ENCODE peak calls at places on chromosomes 4 and X, in ten cellular contexts. U is hepatocyte; X is substantia nigra; P is adrenal gland; Z is CD4-positive, alpha-beta T cell; K is right lobe of liver; F is tibial artery; I is lower lobe of right lung; T is RWPE1; V is breast epithelium. N is an unnamed sample.

GRCh38 chrX:19860571-19860970 is 26.8 kb downstream of the SH3KBP1 start:
- DNase-seq in X (no peak), P (no peak), K (no peak), V (no peak), T (no peak), Z (no peak), U (no peak), I (no peak), F (no peak), N (no peak)

GRCh38 chr4:107931775-107932321 is 499 bp downstream of the CYP2U1 start:
- DNase-seq in P (no peak), V (no peak), U (peak), K (peak), T (no peak), Z (peak), X (peak), I (peak), F (peak), N (peak)

GRCh38 chr4:48300004-48300403 is 30.4 kb upstream of the TEC start:
- DNase-seq in T (no peak), V (no peak), U (no peak), I (no peak), K (no peak), P (no peak), X (no peak), F (no peak), Z (no peak), N (no peak)

GRCh38 chrX:132001127-132001526 is 22.0 kb upstream of the STK26 start:
- DNase-seq in Z (no peak), K (no peak), I (no peak), X (no peak), P (no peak), U (no peak), F (no peak), T (peak), V (no peak), N (no peak)

GRCh38 chrX:11478971-11479370 is 185.8 kb downstream of the AMELX start:
- DNase-seq in X (no peak), P (no peak), U (no peak), I (no peak), F (no peak), V (no peak), K (no peak), Z (no peak), T (no peak), N (no peak)

GRCh38 chrX:118524344-118524743 is 28.7 kb downstream of the DOCK11 start:
- DNase-seq in U (no peak), V (no peak), K (no peak), X (no peak), Z (no peak), T (no peak), I (no peak), F (no peak), P (no peak), N (no peak)

GRCh38 chrX:154025230-154025629 is 5.5 kb upstream of the IRAK1 start:
- DNase-seq in X (no peak), U (no peak), Z (no peak), F (no peak), I (no peak), T (no peak), V (no peak), K (no peak), P (no peak), N (no peak)

GRCh38 chrX:134419784-134420183 is 40.2 kb upstream of the HPRT1 start:
- DNase-seq in F (no peak), I (no peak), V (no peak), X (no peak), K (no peak), Z (no peak), U (no peak), P (no peak), T (no peak), N (no peak)

GRCh38 chrX:4708970-4709760 is 995.7 kb upstream of the PRKX start:
- DNase-seq in K (no peak), T (no peak), F (no peak), U (peak), X (no peak), P (no peak), Z (no peak), V (no peak), I (no peak), N (no peak)

GRCh38 chrX:3345281-3346081 is 971 bp downstream of the MXRA5 start:
- DNase-seq in K (peak), I (peak), P (peak), T (peak), Z (no peak), X (no peak), U (peak), V (peak), F (peak), N (no peak)

GRCh38 chr4:109359040-109359646 is 56.7 kb upstream of the COL25A1 start:
- DNase-seq in F (no peak), Z (no peak), P (no peak), U (no peak), I (no peak), T (no peak), V (no peak), K (no peak), X (no peak), N (no peak)

GRCh38 chr4:155478336-155478825 is 101.6 kb upstream of the MAP9 start:
- DNase-seq in P (no peak), K (no peak), F (no peak), Z (no peak), V (no peak), X (no peak), T (no peak), I (no peak), U (no peak), N (no peak)

GRCh38 chr4:78645853-78646757 is 94.5 kb downstream of the ANXA3 start:
- DNase-seq in X (peak), K (peak), F (peak), U (peak), P (peak), T (peak), I (peak), V (peak), Z (no peak), N (peak)

GRCh38 chrX:13764765-13765164 is 30.2 kb downstream of the OFD1 start:
- DNase-seq in T (no peak), X (peak), V (no peak), I (no peak), F (no peak), U (peak), P (no peak), K (no peak), Z (no peak), N (no peak)

GRCh38 chrX:151985955-151986354 is 11.5 kb upstream of the GABRE start:
- DNase-seq in V (no peak), X (no peak), P (peak), F (peak), T (no peak), U (peak), I (no peak), K (no peak), Z (no peak), N (no peak)

GRCh38 chrX:47849776-47850175 is 13.1 kb downstream of the ZNF81 start:
- DNase-seq in X (no peak), F (no peak), U (no peak), Z (no peak), V (no peak), I (no peak), T (no peak), P (no peak), K (no peak), N (no peak)

GRCh38 chr4:45147866-45148265 is 421.5 kb upstream of the GNPDA2 start:
- DNase-seq in P (no peak), K (no peak), Z (no peak), V (no peak), I (no peak), X (no peak), U (no peak), T (no peak), F (no peak), N (no peak)

GRCh38 chr4:110483516-110483915 is 7.6 kb downstream of the ENPEP start:
- DNase-seq in X (no peak), V (no peak), F (no peak), P (no peak), T (no peak), Z (no peak), I (no peak), U (no peak), K (no peak), N (no peak)

GRCh38 chr4:184383497-184384055 is 90.8 kb downstream of the IRF2 start:
- DNase-seq in F (peak), Z (no peak), K (peak), U (peak), X (no peak), T (peak), V (no peak), I (no peak), P (peak), N (peak)

GRCh38 chrX:21926527-21927278 is 13.8 kb upstream of the SMS start:
- DNase-seq in V (no peak), Z (no peak), X (no peak), I (no peak), K (no peak), F (no peak), P (no peak), U (peak), T (peak), N (no peak)

GRCh38 chrX:39654183-39654925 is 443.4 kb downstream of the BCOR start:
- DNase-seq in I (no peak), V (no peak), U (no peak), F (no peak), T (no peak), X (peak), K (no peak), Z (no peak), P (no peak), N (no peak)

GRCh38 chr4:74659576-74660411 is 134.5 kb downstream of the BTC start:
- DNase-seq in U (peak), Z (no peak), X (no peak), V (peak), I (no peak), P (peak), F (no peak), T (peak), K (no peak), N (no peak)

GRCh38 chr4:41657561-41657960 is 91.0 kb downstream of the PHOX2B start:
- DNase-seq in T (no peak), P (no peak), U (no peak), F (no peak), I (no peak), K (no peak), V (no peak), Z (no peak), X (no peak), N (no peak)

GRCh38 chr4:2007804-2008670 is 737 bp downstream of the NELFA start:
- DNase-seq in Z (no peak), T (peak), K (no peak), V (no peak), I (peak), U (peak), P (no peak), F (no peak), X (no peak), N (no peak)

GRCh38 chr4:101156619-101157310 is 190.6 kb downstream of the PPP3CA start:
- DNase-seq in V (no peak), I (no peak), U (no peak), T (no peak), F (no peak), P (no peak), K (no peak), X (no peak), Z (no peak), N (no peak)

DNA sequence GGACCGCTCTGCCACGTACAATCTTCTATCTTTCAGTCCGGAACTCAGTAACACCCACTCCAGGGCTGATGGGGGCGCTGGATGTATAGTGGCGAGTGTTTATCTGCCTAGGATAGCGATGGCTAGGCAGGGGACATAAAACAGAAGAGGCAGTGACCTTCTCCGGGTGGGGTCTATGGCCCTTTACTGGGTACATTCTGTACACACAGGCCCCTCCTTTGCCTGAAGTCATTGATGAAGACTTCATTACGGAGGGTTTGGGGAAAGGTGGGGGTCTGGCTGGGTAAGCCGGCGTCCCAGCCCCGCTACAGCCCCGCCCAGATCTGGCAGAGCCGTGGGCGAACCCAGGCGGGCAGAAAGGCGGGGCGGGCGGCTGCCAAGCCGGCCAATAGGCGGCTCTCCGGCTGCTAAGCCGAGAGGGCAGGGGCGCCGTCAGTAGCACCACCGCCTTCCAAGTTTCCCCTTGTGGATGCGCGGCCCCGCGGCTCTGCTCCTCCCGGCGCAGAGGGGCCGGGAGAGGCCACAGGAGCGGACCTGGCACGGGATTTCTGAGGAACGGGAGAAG is at the start of gene CHST7:
- DNase-seq in P (peak), K (peak), I (peak), U (peak), Z (peak), V (peak), X (peak), T (peak), F (peak), N (no peak)
- H3K27ac ChIP-seq in P (no peak), K (peak), I (peak), U (no peak), Z (peak), V (peak), X (no peak), T (peak), F (peak), N (peak)

DNA sequence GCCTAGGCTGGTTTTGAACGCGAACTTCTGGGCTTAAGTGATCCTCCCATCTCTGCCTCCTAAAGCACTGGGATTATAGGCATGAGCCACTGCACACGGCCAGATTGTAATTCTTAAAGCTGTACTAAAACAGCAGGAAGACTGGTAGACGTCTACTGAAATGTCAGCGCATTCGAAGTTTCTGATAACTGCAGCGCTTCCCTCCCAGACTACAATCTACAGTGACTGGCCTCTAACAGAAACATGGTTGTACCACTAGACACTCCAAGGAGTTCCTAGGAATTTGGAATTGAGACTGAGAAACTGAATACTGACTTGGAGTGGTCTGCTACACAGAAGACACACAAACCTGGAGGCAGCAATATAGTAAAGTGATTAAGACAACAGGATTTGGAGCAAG is 997 bp downstream of the HELQ start:
- DNase-seq in U (peak), V (no peak), P (no peak), I (no peak), Z (no peak), X (no peak), K (no peak), T (peak), F (no peak), N (no peak)
- H3K27ac ChIP-seq in U (peak), V (peak), P (peak), I (peak), Z (peak), X (peak), K (peak), T (no peak), F (peak), N (no peak)

DNA sequence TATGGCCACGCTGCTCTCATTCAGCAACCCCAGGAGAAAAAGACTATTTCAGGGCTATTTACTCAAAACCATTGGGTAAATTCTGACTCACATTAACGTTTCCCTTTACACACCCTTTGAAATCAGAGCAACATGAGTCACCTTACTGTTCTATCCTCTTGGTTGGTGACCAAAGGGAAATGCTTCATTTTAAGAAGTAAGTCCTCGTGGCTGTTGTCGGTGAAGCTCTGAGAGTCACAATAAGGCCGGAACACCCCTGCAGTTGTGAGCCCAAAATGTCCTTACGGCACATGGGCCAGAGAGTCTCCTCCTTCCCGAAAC is 56.3 kb upstream of the SPRY1 start:
- DNase-seq in I (no peak), T (peak), U (peak), V (no peak), P (no peak), K (no peak), X (no peak), F (no peak), Z (no peak), N (no peak)
- H3K27ac ChIP-seq in I (no peak), T (peak), U (peak), V (no peak), P (no peak), K (no peak), X (no peak), F (no peak), Z (no peak), N (no peak)

GRCh38 chr4:142222127-142222526 is 585.7 kb downstream of the IL15 start:
- DNase-seq in I (no peak), F (no peak), T (no peak), Z (no peak), V (no peak), U (no peak), K (no peak), X (no peak), P (no peak), N (no peak)
- H3K27ac ChIP-seq in I (no peak), F (no peak), T (no peak), Z (no peak), V (no peak), U (no peak), K (no peak), X (no peak), P (no peak), N (no peak)

GRCh38 chr4:151204925-151205524 is 71.9 kb upstream of the PRSS48 start:
- DNase-seq in X (no peak), I (no peak), U (peak), P (no peak), T (no peak), F (no peak), K (peak), Z (no peak), V (no peak), N (no peak)

GRCh38 chr4:151205722-151206121 is 71.2 kb upstream of the PRSS48 start:
- DNase-seq in U (no peak), T (no peak), I (no peak), P (no peak), K (no peak), X (no peak), Z (no peak), V (no peak), F (no peak), N (no peak)

GRCh38 chr4:151199496-151200190 is 77.3 kb upstream of the PRSS48 start:
- DNase-seq in X (peak), V (no peak), I (no peak), T (no peak), F (no peak), Z (no peak), P (no peak), K (no peak), U (no peak), N (peak)

GRCh38 chr4:151202851-151203455 is 74.0 kb upstream of the PRSS48 start:
- DNase-seq in Z (no peak), U (no peak), X (peak), K (no peak), F (no peak), I (no peak), P (no peak), T (no peak), V (no peak), N (no peak)

GRCh38 chr4:151202381-151202780 is 74.6 kb upstream of the PRSS48 start:
- DNase-seq in T (no peak), F (no peak), Z (no peak), V (no peak), I (no peak), U (no peak), X (no peak), K (no peak), P (no peak), N (no peak)
- H3K27ac ChIP-seq in T (no peak), F (peak), Z (no peak), V (peak), I (peak), U (no peak), X (peak), K (no peak), P (no peak), N (no peak)

DNA sequence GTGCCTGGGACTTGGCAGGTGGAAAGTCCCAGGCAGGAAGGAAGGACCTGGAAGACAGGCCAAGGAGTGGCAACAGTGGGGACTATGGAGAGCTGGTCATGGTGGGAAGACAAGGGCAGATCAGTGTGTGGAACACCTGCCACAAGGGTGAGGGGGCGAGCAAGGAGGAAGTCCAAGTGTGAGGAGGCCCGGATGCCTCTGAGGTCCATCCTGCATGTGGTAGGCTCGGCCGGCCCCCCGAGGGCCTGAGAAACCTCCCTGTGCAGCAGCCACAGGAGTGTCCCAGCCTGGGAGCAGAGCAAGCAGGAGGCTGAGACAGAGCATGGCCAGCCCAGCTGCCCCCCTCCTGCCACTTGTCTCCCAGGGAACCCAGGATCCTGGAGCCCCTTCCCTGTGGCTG is 40.5 kb upstream of the PSAPL1 start:
- DNase-seq in Z (no peak), P (no peak), T (no peak), X (no peak), F (no peak), K (no peak), U (no peak), I (no peak), V (no peak), N (no peak)
- H3K27ac ChIP-seq in Z (no peak), P (no peak), T (no peak), X (no peak), F (no peak), K (no peak), U (no peak), I (no peak), V (no peak), N (no peak)

DNA sequence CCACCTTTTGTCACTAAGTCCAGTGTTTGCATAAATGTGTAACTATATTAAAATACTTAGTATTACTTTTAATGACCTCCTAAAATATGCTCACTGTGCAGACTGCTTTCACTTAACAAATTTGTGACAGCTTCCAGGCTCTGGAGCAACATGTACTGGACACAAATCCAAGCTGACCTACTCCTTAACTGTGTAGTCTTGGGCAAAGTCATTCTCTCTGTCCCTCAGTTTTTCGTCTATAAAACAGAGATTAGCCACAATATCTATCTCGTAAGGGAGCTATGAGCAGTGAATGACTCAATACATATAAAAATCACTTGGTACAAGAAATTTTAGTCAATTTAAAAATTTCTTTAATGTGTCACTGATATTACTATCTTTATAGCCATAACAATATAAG is 20.4 kb upstream of the RAB40A start:
- DNase-seq in I (no peak), V (no peak), T (no peak), P (no peak), U (no peak), K (no peak), X (no peak), F (no peak), Z (no peak), N (no peak)
- H3K27ac ChIP-seq in I (peak), V (peak), T (no peak), P (no peak), U (peak), K (no peak), X (no peak), F (peak), Z (no peak), N (no peak)